ENCODE peak calls at places on chromosomes 6 and 20, in six cellular contexts. One of them, this sample, is unnamed.
A peak's percentile ranks its signal among the peaks of the same experiment; 100 is the strongest.

GRCh38 chr6:145842693-145843546 is 28.3 kb upstream of the FBXO30 start:
- DNase-seq in NCI-H1417: no peak
- DNase-seq in effector CD8-positive, alpha-beta T cell: no peak
- DNase-seq in GM13977: no peak
- DNase-seq in fibroblast of the aortic adventitia: peak; percentile 80
- DNase-seq in RWPE1: no peak
- DNase-seq in this sample: no peak

GRCh38 chr6:46052479-46052878 is 36.8 kb upstream of the CLIC5 start:
- DNase-seq in RWPE1: no peak
- DNase-seq in fibroblast of the aortic adventitia: no peak
- DNase-seq in NCI-H1417: no peak
- DNase-seq in effector CD8-positive, alpha-beta T cell: no peak
- DNase-seq in GM13977: no peak
- DNase-seq in this sample: no peak

GRCh38 chr6:32973934-32974333 is 5.5 kb downstream of the BRD2 start:
- DNase-seq in GM13977: peak; percentile 48
- DNase-seq in NCI-H1417: peak; percentile 59
- DNase-seq in effector CD8-positive, alpha-beta T cell: no peak
- DNase-seq in RWPE1: no peak
- DNase-seq in fibroblast of the aortic adventitia: peak; percentile 74
- DNase-seq in this sample: peak; percentile 33

GRCh38 chr6:41373919-41374617 is 38.7 kb downstream of the NCR2 start:
- DNase-seq in effector CD8-positive, alpha-beta T cell: no peak
- DNase-seq in RWPE1: no peak
- DNase-seq in NCI-H1417: peak; percentile 68
- DNase-seq in GM13977: no peak
- DNase-seq in fibroblast of the aortic adventitia: no peak
- DNase-seq in this sample: no peak

GRCh38 chr20:62436692-62437091 is 9.4 kb upstream of the RBBP8NL start:
- DNase-seq in RWPE1: no peak
- DNase-seq in fibroblast of the aortic adventitia: no peak
- DNase-seq in effector CD8-positive, alpha-beta T cell: no peak
- DNase-seq in GM13977: no peak
- DNase-seq in NCI-H1417: no peak
- DNase-seq in this sample: no peak

GRCh38 chr6:42498473-42499128 is 46.9 kb upstream of the TRERF1 start:
- DNase-seq in GM13977: no peak
- DNase-seq in NCI-H1417: peak; percentile 4
- DNase-seq in RWPE1: no peak
- DNase-seq in fibroblast of the aortic adventitia: no peak
- DNase-seq in effector CD8-positive, alpha-beta T cell: no peak
- DNase-seq in this sample: no peak

GRCh38 chr20:31713312-31714049 is 9.2 kb downstream of the BCL2L1 start:
- DNase-seq in GM13977: no peak
- DNase-seq in fibroblast of the aortic adventitia: peak; percentile 90
- DNase-seq in NCI-H1417: no peak
- DNase-seq in RWPE1: peak; percentile 95
- DNase-seq in effector CD8-positive, alpha-beta T cell: no peak
- DNase-seq in this sample: no peak

GRCh38 chr20:48266571-48266970 is 481.3 kb upstream of the SULF2 start:
- DNase-seq in RWPE1: no peak
- DNase-seq in NCI-H1417: no peak
- DNase-seq in GM13977: no peak
- DNase-seq in fibroblast of the aortic adventitia: no peak
- DNase-seq in effector CD8-positive, alpha-beta T cell: no peak
- DNase-seq in this sample: no peak

GRCh38 chr20:38119446-38119845 is 45.6 kb downstream of the TGM2 start:
- DNase-seq in RWPE1: no peak
- DNase-seq in NCI-H1417: no peak
- DNase-seq in fibroblast of the aortic adventitia: no peak
- DNase-seq in effector CD8-positive, alpha-beta T cell: no peak
- DNase-seq in GM13977: no peak
- DNase-seq in this sample: no peak

GRCh38 chr20:62653951-62654685 is 11.8 kb downstream of the SLCO4A1 start:
- DNase-seq in fibroblast of the aortic adventitia: no peak
- DNase-seq in NCI-H1417: no peak
- DNase-seq in RWPE1: no peak
- DNase-seq in effector CD8-positive, alpha-beta T cell: no peak
- DNase-seq in GM13977: no peak
- DNase-seq in this sample: no peak

GRCh38 chr20:18623156-18623555 is 35.3 kb downstream of the DTD1 start:
- DNase-seq in fibroblast of the aortic adventitia: no peak
- DNase-seq in NCI-H1417: no peak
- DNase-seq in RWPE1: no peak
- DNase-seq in GM13977: no peak
- DNase-seq in effector CD8-positive, alpha-beta T cell: no peak
- DNase-seq in this sample: no peak

GRCh38 chr20:1803216-1804128 is 91.7 kb upstream of the SIRPA start:
- DNase-seq in fibroblast of the aortic adventitia: peak; percentile 55
- DNase-seq in RWPE1: no peak
- DNase-seq in GM13977: peak; percentile 77
- DNase-seq in NCI-H1417: peak; percentile 92
- DNase-seq in effector CD8-positive, alpha-beta T cell: no peak
- DNase-seq in this sample: peak; percentile 69

GRCh38 chr6:158122048-158122447 is 46.0 kb downstream of the SERAC1 start:
- DNase-seq in effector CD8-positive, alpha-beta T cell: no peak
- DNase-seq in fibroblast of the aortic adventitia: no peak
- DNase-seq in NCI-H1417: no peak
- DNase-seq in GM13977: no peak
- DNase-seq in RWPE1: peak; percentile 62
- DNase-seq in this sample: no peak

GRCh38 chr20:41499961-41500725 is 118.0 kb downstream of the CHD6 start:
- DNase-seq in effector CD8-positive, alpha-beta T cell: no peak
- DNase-seq in RWPE1: no peak
- DNase-seq in GM13977: no peak
- DNase-seq in NCI-H1417: peak; percentile 73
- DNase-seq in fibroblast of the aortic adventitia: no peak
- DNase-seq in this sample: no peak